ENCODE peak calls at places on chromosomes 13 and 19, in ten cellular contexts. B is fibroblast of the aortic adventitia, P is neural progenitor cell, V is AG04450, W is AG09309, K is fibroblast of lung, D is HFF-Myc, J is lower leg skin, H is Peyer's patch, X is fibroblast of mammary gland. Z is an unnamed sample.

GRCh38 chr19:8908066-8908465 is 75.9 kb downstream of the MBD3L1 start:
- DNase-seq in K (no peak), H (no peak), D (no peak), W (no peak), J (no peak), V (no peak), X (no peak), B (no peak), P (no peak), Z (no peak)

GRCh38 chr13:99067160-99067985 is 89.5 kb upstream of the DOCK9 start:
- DNase-seq in P (no peak), V (no peak), K (peak; percentile 36), X (peak; percentile 78), D (peak; percentile 21), J (no peak), B (peak; percentile 71), W (peak; percentile 43), H (no peak), Z (no peak)

GRCh38 chr19:51196181-51196580 is 28.7 kb upstream of the CD33 start:
- DNase-seq in D (no peak), K (no peak), B (no peak), P (no peak), V (no peak), J (no peak), X (no peak), H (no peak), W (no peak), Z (no peak)

GRCh38 chr13:41722684-41723083 is 238.2 kb downstream of the VWA8 start:
- DNase-seq in H (no peak), V (no peak), D (no peak), W (no peak), J (no peak), B (no peak), X (no peak), K (no peak), P (no peak), Z (no peak)

GRCh38 chr13:53104120-53104519 is 75.5 kb downstream of the OLFM4 start:
- DNase-seq in J (no peak), H (no peak), K (no peak), B (no peak), D (no peak), W (no peak), P (no peak), X (peak; percentile 0), V (no peak), Z (no peak)

GRCh38 chr19:46202426-46202825 is 27.1 kb upstream of the IGFL1 start:
- DNase-seq in X (no peak), V (no peak), P (no peak), B (no peak), J (no peak), W (no peak), K (no peak), D (no peak), H (no peak), Z (no peak)

GRCh38 chr19:50831026-50831396 is 2.4 kb downstream of the KLK15 start:
- DNase-seq in H (no peak), V (no peak), J (no peak), P (no peak), W (no peak), B (no peak), D (no peak), X (no peak), K (no peak), Z (no peak)

GRCh38 chr13:28684257-28684656 is 25.3 kb downstream of the POMP start:
- DNase-seq in W (no peak), J (no peak), B (no peak), P (peak; percentile 77), X (no peak), D (no peak), K (no peak), V (no peak), H (peak; percentile 60), Z (no peak)

GRCh38 chr13:78610381-78610883 is 7.1 kb upstream of the POU4F1 start:
- DNase-seq in W (peak; percentile 5), B (peak; percentile 37), V (peak; percentile 6), X (peak; percentile 53), J (no peak), P (no peak), K (peak; percentile 54), D (no peak), H (no peak), Z (no peak)

GRCh38 chr13:47904891-47905290 is 96.2 kb downstream of the SUCLA2 start:
- DNase-seq in X (no peak), V (no peak), K (no peak), D (no peak), P (no peak), B (no peak), H (no peak), W (no peak), J (no peak), Z (no peak)

GRCh38 chr13:96822900-96823299 is 171.4 kb downstream of the OXGR1 start:
- DNase-seq in K (peak; percentile 7), J (peak; percentile 52), D (no peak), V (no peak), X (peak; percentile 49), W (no peak), B (peak; percentile 31), P (peak; percentile 50), H (peak; percentile 52), Z (peak; percentile 18)

GRCh38 chr19:44055870-44056269 is 4.0 kb downstream of the ZNF223 start:
- DNase-seq in H (no peak), V (no peak), X (no peak), W (no peak), P (no peak), B (no peak), D (no peak), K (no peak), J (no peak), Z (no peak)

DNA sequence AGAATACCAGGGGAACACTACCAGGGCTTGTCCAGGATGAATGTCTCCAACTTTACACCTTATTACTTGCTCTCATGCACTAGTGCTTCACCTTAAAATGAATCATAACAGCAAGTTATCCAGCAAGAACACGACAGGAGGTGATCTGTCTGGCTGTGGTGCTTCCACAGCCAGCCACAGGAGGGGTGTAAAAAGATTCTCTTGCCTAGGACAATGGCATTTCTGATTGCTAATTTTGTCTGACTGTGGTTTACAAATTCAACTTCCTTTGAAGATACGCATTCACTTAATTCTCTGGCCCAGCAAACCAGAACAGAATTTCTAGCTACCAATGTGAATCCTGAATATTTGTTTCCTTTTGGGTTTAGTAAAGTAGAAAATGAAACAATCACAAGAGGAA is 23.1 kb upstream of the COG3 start:
- DNase-seq in X (peak; percentile 21), P (no peak), V (no peak), W (no peak), D (no peak), J (no peak), K (peak; percentile 15), B (peak; percentile 3), H (no peak), Z (no peak)
- TF ChIP-seq CTCF in X (peak; percentile 28), P (no peak), V (peak; percentile 17), W (peak; percentile 35), D (peak; percentile 9), J (no peak), K (no peak), B (peak; percentile 32), H (no peak), Z (peak; percentile 18)

GRCh38 chr19:782195-783043 is 14.8 kb upstream of the PTBP1 start:
- DNase-seq in K (peak; percentile 33), B (peak; percentile 77), J (no peak), W (no peak), D (no peak), V (no peak), X (no peak), H (no peak), P (peak; percentile 83), Z (peak; percentile 72)

GRCh38 chr19:781800-782194 is 15.5 kb upstream of the PTBP1 start:
- DNase-seq in W (no peak), D (no peak), X (no peak), V (no peak), H (no peak), P (no peak), K (no peak), B (no peak), J (no peak), Z (no peak)

GRCh38 chr19:780935-781334 is 16.3 kb upstream of the PTBP1 start:
- DNase-seq in W (no peak), X (no peak), K (no peak), B (no peak), J (no peak), P (no peak), V (no peak), H (no peak), D (no peak), Z (no peak)

GRCh38 chr19:776549-776948 is 20.7 kb upstream of the PTBP1 start:
- DNase-seq in X (no peak), D (no peak), K (no peak), J (no peak), V (no peak), P (no peak), W (no peak), B (no peak), H (no peak), Z (no peak)

DNA sequence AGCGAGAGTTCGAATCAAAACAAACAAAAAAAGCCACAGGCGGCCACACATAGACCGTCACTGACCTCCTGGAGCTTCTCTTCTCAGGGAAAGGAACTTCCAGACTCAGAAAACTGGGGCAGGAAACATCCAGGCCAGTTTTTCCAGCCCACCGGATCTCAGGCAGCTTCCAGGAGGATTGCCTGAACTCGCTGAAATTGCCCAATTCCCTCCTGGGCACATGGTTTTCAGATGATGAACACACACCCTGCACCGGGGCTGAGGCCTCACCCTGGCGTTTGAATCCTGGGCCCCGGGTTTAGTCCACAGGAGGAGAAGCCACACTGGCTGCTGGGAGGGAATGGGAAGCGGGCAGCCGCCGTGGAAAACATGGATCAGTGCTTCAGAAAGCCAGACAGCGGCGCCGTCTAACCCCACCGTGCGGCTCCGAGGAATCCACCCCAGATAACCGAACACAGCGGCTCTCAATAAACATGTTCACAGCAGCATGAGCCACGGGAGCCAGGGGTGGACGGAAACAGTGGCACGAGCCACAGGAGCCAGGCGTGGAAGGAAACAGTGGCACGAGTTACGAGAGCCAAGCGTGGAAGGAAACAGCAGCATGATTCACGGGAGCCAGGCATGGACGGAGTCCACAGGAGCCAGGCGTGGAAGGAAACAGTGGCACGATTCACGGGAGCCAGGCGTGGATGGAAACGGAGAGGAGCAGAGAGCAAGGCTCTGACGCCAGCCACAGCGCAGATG is 18.2 kb upstream of the PTBP1 start:
- DNase-seq in X (peak; percentile 96), B (peak; percentile 96), H (no peak), J (peak; percentile 84), V (peak; percentile 85), K (peak; percentile 97), D (peak; percentile 91), P (no peak), W (peak; percentile 87), Z (peak; percentile 72)
- H3K4me3 ChIP-seq in X (no peak overlapping the region), B (no peak overlapping the region), H (no peak overlapping the region), J (no peak overlapping the region), V (no peak overlapping the region), K (no peak overlapping the region), D (peak overlapping the region; percentile 11), P (no peak overlapping the region), W (no peak overlapping the region), Z (no peak overlapping the region)

GRCh38 chr19:39212377-39212742 is 8.3 kb upstream of the SYCN start:
- DNase-seq in J (no peak), P (peak; percentile 71), W (no peak), K (peak; percentile 11), B (peak; percentile 10), V (no peak), D (no peak), X (peak; percentile 13), H (peak; percentile 51), Z (no peak)
- TF ChIP-seq CTCF in J (no peak), P (peak; percentile 63), W (peak; percentile 45), K (peak; percentile 9), B (peak; percentile 23), V (peak; percentile 24), D (peak; percentile 53), X (peak; percentile 40), H (peak; percentile 50), Z (peak; percentile 38)

GRCh38 chr19:58059003-58059671 is at the start of gene ZNF135:
- DNase-seq in V (peak; percentile 18), J (peak; percentile 74), X (peak; percentile 73), K (peak; percentile 90), W (peak; percentile 23), D (no peak), B (peak; percentile 66), P (peak; percentile 91), H (peak; percentile 82), Z (peak; percentile 43)
- H3K4me3 ChIP-seq in V (peak within 1 kb of the TSS; percentile 56), J (peak within 1 kb of the TSS; percentile 41), X (peak within 1 kb of the TSS; percentile 43), K (peak within 1 kb of the TSS; percentile 63), W (peak within 1 kb of the TSS; percentile 56), D (peak within 1 kb of the TSS; percentile 19), B (peak within 1 kb of the TSS; percentile 58), P (peak within 1 kb of the TSS; percentile 62), H (peak within 1 kb of the TSS; percentile 49), Z (peak within 1 kb of the TSS; percentile 53)